ENCODE peak calls at places on chromosomes 13 and 19, in five cellular contexts. One of them, this sample, is unnamed.

GRCh38 chr13:79225487-79226232 is 180.4 kb downstream of the RBM26 start:
- DNase-seq in HAP-1: no peak
- DNase-seq in cardiac fibroblast: no peak
- DNase-seq in right cardiac atrium: no peak
- DNase-seq in OCI-LY7: no peak
- DNase-seq in this sample: no peak

GRCh38 chr19:8611890-8612806 is 1.6 kb upstream of the ADAMTS10 start:
- DNase-seq in OCI-LY7: no peak
- DNase-seq in cardiac fibroblast: peak; percentile 84
- DNase-seq in HAP-1: no peak
- DNase-seq in right cardiac atrium: peak; percentile 89
- DNase-seq in this sample: peak; percentile 71

GRCh38 chr13:20424959-20425358 is 100.7 kb downstream of the CRYL1 start:
- DNase-seq in OCI-LY7: no peak
- DNase-seq in cardiac fibroblast: peak; percentile 16
- DNase-seq in right cardiac atrium: no peak
- DNase-seq in HAP-1: no peak
- DNase-seq in this sample: no peak

GRCh38 chr19:38917516-38917915 is 5.5 kb upstream of the CCER2 start:
- DNase-seq in HAP-1: no peak
- DNase-seq in OCI-LY7: no peak
- DNase-seq in right cardiac atrium: no peak
- DNase-seq in cardiac fibroblast: no peak
- DNase-seq in this sample: no peak

GRCh38 chr19:8196271-8196908 is 12.8 kb upstream of the CERS4 start:
- DNase-seq in cardiac fibroblast: no peak
- DNase-seq in right cardiac atrium: no peak
- DNase-seq in HAP-1: no peak
- DNase-seq in OCI-LY7: peak; percentile 58
- DNase-seq in this sample: no peak

GRCh38 chr19:31170046-31170445 is 179.2 kb downstream of the TSHZ3 start:
- DNase-seq in OCI-LY7: no peak
- DNase-seq in cardiac fibroblast: no peak
- DNase-seq in HAP-1: no peak
- DNase-seq in right cardiac atrium: no peak
- DNase-seq in this sample: no peak

GRCh38 chr19:41934849-41935374 is 6.7 kb upstream of the ERFL start:
- DNase-seq in HAP-1: peak; percentile 56
- DNase-seq in cardiac fibroblast: peak; percentile 58
- DNase-seq in OCI-LY7: peak; percentile 85
- DNase-seq in right cardiac atrium: peak; percentile 59
- DNase-seq in this sample: peak; percentile 48

GRCh38 chr13:40626977-40627376 is 39.5 kb downstream of the FOXO1 start:
- DNase-seq in cardiac fibroblast: no peak
- DNase-seq in right cardiac atrium: no peak
- DNase-seq in OCI-LY7: no peak
- DNase-seq in HAP-1: no peak
- DNase-seq in this sample: no peak

GRCh38 chr13:103203750-103204330 is 137.6 kb upstream of the SLC10A2 start:
- DNase-seq in cardiac fibroblast: no peak
- DNase-seq in HAP-1: no peak
- DNase-seq in right cardiac atrium: no peak
- DNase-seq in OCI-LY7: no peak
- DNase-seq in this sample: no peak

GRCh38 chr13:52848455-52849190 is at the start of gene PCDH8:
- DNase-seq in right cardiac atrium: no peak
- DNase-seq in HAP-1: no peak
- DNase-seq in cardiac fibroblast: no peak
- DNase-seq in OCI-LY7: no peak
- DNase-seq in this sample: no peak

GRCh38 chr13:107851670-107852460 is 363.5 kb downstream of the LIG4 start:
- DNase-seq in HAP-1: no peak
- DNase-seq in right cardiac atrium: no peak
- DNase-seq in cardiac fibroblast: no peak
- DNase-seq in OCI-LY7: no peak
- DNase-seq in this sample: no peak

GRCh38 chr19:15717781-15718180 is 10.0 kb upstream of the OR10H2 start:
- DNase-seq in OCI-LY7: no peak
- DNase-seq in right cardiac atrium: no peak
- DNase-seq in HAP-1: no peak
- DNase-seq in cardiac fibroblast: no peak
- DNase-seq in this sample: no peak

GRCh38 chr13:78631077-78631476 is 27.7 kb upstream of the POU4F1 start:
- DNase-seq in cardiac fibroblast: no peak
- DNase-seq in right cardiac atrium: no peak
- DNase-seq in OCI-LY7: no peak
- DNase-seq in HAP-1: no peak
- DNase-seq in this sample: no peak

GRCh38 chr19:6528544-6529121 is 2.2 kb upstream of the TNFSF9 start:
- DNase-seq in HAP-1: no peak
- DNase-seq in right cardiac atrium: peak; percentile 64
- DNase-seq in cardiac fibroblast: peak; percentile 52
- DNase-seq in OCI-LY7: peak; percentile 82
- DNase-seq in this sample: peak; percentile 28

GRCh38 chr13:114234266-114234644 is 442 bp upstream of the CDC16 start:
- DNase-seq in right cardiac atrium: no peak
- DNase-seq in cardiac fibroblast: no peak
- DNase-seq in HAP-1: no peak
- DNase-seq in OCI-LY7: no peak
- DNase-seq in this sample: no peak

GRCh38 chr19:44925114-44925891 is 10.9 kb downstream of the APOC1 start:
- DNase-seq in HAP-1: no peak
- DNase-seq in right cardiac atrium: peak; percentile 87
- DNase-seq in OCI-LY7: no peak
- DNase-seq in cardiac fibroblast: peak; percentile 95
- DNase-seq in this sample: peak; percentile 49

GRCh38 chr13:29849071-29849541 is 1.3 kb downstream of the UBL3 start:
- DNase-seq in right cardiac atrium: no peak
- DNase-seq in cardiac fibroblast: peak; percentile 22
- DNase-seq in OCI-LY7: peak; percentile 44
- DNase-seq in HAP-1: peak; percentile 39
- DNase-seq in this sample: no peak

GRCh38 chr13:44103721-44104490 is 224.2 kb downstream of the LACC1 start:
- DNase-seq in right cardiac atrium: no peak
- DNase-seq in HAP-1: no peak
- DNase-seq in cardiac fibroblast: no peak
- DNase-seq in OCI-LY7: no peak
- DNase-seq in this sample: no peak

GRCh38 chr13:24670927-24671326 is 9.3 kb upstream of the ATP12A start:
- DNase-seq in HAP-1: peak; percentile 59
- DNase-seq in cardiac fibroblast: peak; percentile 11
- DNase-seq in OCI-LY7: peak; percentile 73
- DNase-seq in right cardiac atrium: no peak
- DNase-seq in this sample: no peak

GRCh38 chr19:46924874-46925547 is 64.2 kb downstream of the ARHGAP35 start:
- DNase-seq in HAP-1: no peak
- DNase-seq in OCI-LY7: peak; percentile 49
- DNase-seq in cardiac fibroblast: no peak
- DNase-seq in right cardiac atrium: no peak
- DNase-seq in this sample: peak; percentile 43

GRCh38 chr13:114161644-114162532 is 17.2 kb upstream of the CFAP97D2 start:
- DNase-seq in cardiac fibroblast: peak; percentile 82
- DNase-seq in HAP-1: no peak
- DNase-seq in OCI-LY7: no peak
- DNase-seq in right cardiac atrium: peak; percentile 56
- DNase-seq in this sample: peak; percentile 44

GRCh38 chr13:34748078-34748477 is 194.0 kb upstream of the NBEA start:
- DNase-seq in HAP-1: no peak
- DNase-seq in OCI-LY7: no peak
- DNase-seq in right cardiac atrium: peak; percentile 71
- DNase-seq in cardiac fibroblast: peak; percentile 99
- DNase-seq in this sample: peak; percentile 64

GRCh38 chr13:34749046-34749445 is 193.0 kb upstream of the NBEA start:
- DNase-seq in HAP-1: no peak
- DNase-seq in right cardiac atrium: no peak
- DNase-seq in OCI-LY7: no peak
- DNase-seq in cardiac fibroblast: no peak
- DNase-seq in this sample: no peak

GRCh38 chr13:34750078-34750703 is 191.9 kb upstream of the NBEA start:
- DNase-seq in cardiac fibroblast: peak; percentile 62
- DNase-seq in right cardiac atrium: peak; percentile 50
- DNase-seq in OCI-LY7: no peak
- DNase-seq in HAP-1: no peak
- DNase-seq in this sample: peak; percentile 69

GRCh38 chr13:34747507-34747906 is 194.6 kb upstream of the NBEA start:
- DNase-seq in OCI-LY7: no peak
- DNase-seq in cardiac fibroblast: peak; percentile 27
- DNase-seq in HAP-1: no peak
- DNase-seq in right cardiac atrium: peak; percentile 20
- DNase-seq in this sample: no peak

DNA sequence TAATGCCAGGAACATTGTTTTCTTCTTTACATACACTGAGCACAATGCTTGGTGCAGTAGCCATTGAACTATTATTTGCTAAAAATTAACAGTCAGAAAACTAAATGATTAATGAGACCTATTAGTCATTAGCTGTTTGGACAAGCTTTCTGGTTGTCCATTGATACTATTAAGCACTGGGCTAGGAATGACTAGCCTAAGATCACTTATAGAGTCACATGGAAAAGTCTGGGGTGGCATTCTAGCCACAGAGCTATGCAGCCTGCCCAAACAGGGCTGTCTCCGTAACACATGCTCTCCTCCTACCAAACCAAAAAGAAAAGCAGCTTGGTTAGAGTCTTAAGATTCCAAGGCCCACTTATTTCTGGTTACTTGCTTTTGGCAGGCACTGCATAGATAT is 193.5 kb upstream of the NBEA start:
- DNase-seq in cardiac fibroblast: peak; percentile 41
- DNase-seq in OCI-LY7: no peak
- DNase-seq in HAP-1: no peak
- DNase-seq in right cardiac atrium: no peak
- DNase-seq in this sample: no peak
- H3K4me3 ChIP-seq in cardiac fibroblast: no peak overlapping the region
- H3K4me3 ChIP-seq in OCI-LY7: no peak overlapping the region
- H3K4me3 ChIP-seq in HAP-1: no peak overlapping the region
- H3K4me3 ChIP-seq in right cardiac atrium: no peak overlapping the region
- H3K4me3 ChIP-seq in this sample: no peak overlapping the region

GRCh38 chr13:51479199-51479523 is 26.3 kb upstream of the INTS6 start:
- DNase-seq in HAP-1: no peak
- DNase-seq in cardiac fibroblast: peak; percentile 26
- DNase-seq in OCI-LY7: no peak
- DNase-seq in right cardiac atrium: no peak
- DNase-seq in this sample: no peak
- H3K4me3 ChIP-seq in HAP-1: no peak overlapping the region
- H3K4me3 ChIP-seq in cardiac fibroblast: no peak overlapping the region
- H3K4me3 ChIP-seq in OCI-LY7: no peak overlapping the region
- H3K4me3 ChIP-seq in right cardiac atrium: no peak overlapping the region
- H3K4me3 ChIP-seq in this sample: no peak overlapping the region

GRCh38 chr19:19517235-19517619 is 1.2 kb downstream of the NDUFA13 start:
- DNase-seq in OCI-LY7: no peak
- DNase-seq in HAP-1: no peak
- DNase-seq in cardiac fibroblast: no peak
- DNase-seq in right cardiac atrium: no peak
- DNase-seq in this sample: no peak
- H3K4me3 ChIP-seq in OCI-LY7: peak overlapping the region; percentile 90
- H3K4me3 ChIP-seq in HAP-1: peak overlapping the region; percentile 82
- H3K4me3 ChIP-seq in cardiac fibroblast: peak overlapping the region; percentile 85
- H3K4me3 ChIP-seq in right cardiac atrium: peak overlapping the region; percentile 79
- H3K4me3 ChIP-seq in this sample: no peak overlapping the region

GRCh38 chr19:1256646-1257474 is 8.5 kb downstream of the MIDN start:
- DNase-seq in OCI-LY7: no peak
- DNase-seq in cardiac fibroblast: no peak
- DNase-seq in HAP-1: no peak
- DNase-seq in right cardiac atrium: no peak
- DNase-seq in this sample: no peak

GRCh38 chr19:1257475-1258160 is 9.2 kb downstream of the MIDN start:
- DNase-seq in OCI-LY7: no peak
- DNase-seq in cardiac fibroblast: no peak
- DNase-seq in right cardiac atrium: no peak
- DNase-seq in HAP-1: no peak
- DNase-seq in this sample: no peak

GRCh38 chr19:1258707-1259205 is 10.4 kb downstream of the MIDN start:
- DNase-seq in OCI-LY7: peak; percentile 46
- DNase-seq in HAP-1: no peak
- DNase-seq in cardiac fibroblast: no peak
- DNase-seq in right cardiac atrium: no peak
- DNase-seq in this sample: no peak

GRCh38 chr19:1259206-1259872 is 9.8 kb upstream of the CIRBP start:
- DNase-seq in right cardiac atrium: peak; percentile 88
- DNase-seq in OCI-LY7: peak; percentile 79
- DNase-seq in cardiac fibroblast: peak; percentile 82
- DNase-seq in HAP-1: no peak
- DNase-seq in this sample: peak; percentile 76

GRCh38 chr19:1258161-1258492 is 9.7 kb downstream of the MIDN start:
- DNase-seq in cardiac fibroblast: no peak
- DNase-seq in HAP-1: no peak
- DNase-seq in right cardiac atrium: no peak
- DNase-seq in OCI-LY7: no peak
- DNase-seq in this sample: no peak
- H3K4me3 ChIP-seq in cardiac fibroblast: no peak overlapping the region
- H3K4me3 ChIP-seq in HAP-1: no peak overlapping the region
- H3K4me3 ChIP-seq in right cardiac atrium: no peak overlapping the region
- H3K4me3 ChIP-seq in OCI-LY7: peak overlapping the region; percentile 78
- H3K4me3 ChIP-seq in this sample: no peak overlapping the region

DNA sequence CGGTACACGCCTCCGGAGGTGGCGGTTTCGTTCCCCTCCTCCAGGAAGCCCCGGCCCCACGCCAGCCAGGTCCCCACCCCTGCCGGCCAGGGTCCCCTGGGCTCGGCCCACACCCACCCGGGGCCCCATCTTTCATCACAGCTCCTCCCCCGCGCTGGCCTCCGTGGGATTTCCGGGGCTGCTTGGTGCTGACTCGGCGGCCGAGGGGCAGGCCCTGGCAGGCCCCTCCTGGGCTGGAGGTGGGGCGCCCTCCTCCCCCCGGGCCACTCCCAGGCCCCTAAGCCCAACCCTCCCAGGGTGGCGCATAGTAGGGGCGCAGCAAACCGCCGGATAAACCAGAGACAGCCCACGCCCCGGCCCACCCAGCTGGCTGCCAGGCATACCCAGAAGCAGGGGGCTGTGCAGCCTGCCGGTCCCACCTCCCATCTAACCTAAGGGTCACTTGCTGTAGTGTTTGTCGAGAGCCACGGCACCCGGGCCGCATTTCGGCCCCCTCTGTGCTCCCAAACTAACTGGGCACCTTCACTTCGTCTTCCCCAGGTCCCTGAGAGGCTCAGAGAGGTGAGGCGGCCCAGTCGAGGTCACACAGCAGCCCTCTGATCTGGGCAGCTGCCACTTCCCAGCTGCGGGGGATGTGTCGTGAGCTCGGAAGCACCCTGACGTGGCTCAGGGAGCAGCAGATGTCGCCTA is 6.6 kb downstream of the ZBTB7A start:
- DNase-seq in HAP-1: no peak
- DNase-seq in right cardiac atrium: peak; percentile 84
- DNase-seq in cardiac fibroblast: peak; percentile 63
- DNase-seq in OCI-LY7: peak; percentile 32
- DNase-seq in this sample: peak; percentile 90
- H3K4me3 ChIP-seq in HAP-1: no peak overlapping the region
- H3K4me3 ChIP-seq in right cardiac atrium: no peak overlapping the region
- H3K4me3 ChIP-seq in cardiac fibroblast: peak overlapping the region; percentile 41
- H3K4me3 ChIP-seq in OCI-LY7: peak overlapping the region; percentile 98
- H3K4me3 ChIP-seq in this sample: peak overlapping the region; percentile 10

GRCh38 chr19:58456111-58456510 is 4.7 kb downstream of the ZNF324B start:
- DNase-seq in right cardiac atrium: no peak
- DNase-seq in OCI-LY7: no peak
- DNase-seq in cardiac fibroblast: no peak
- DNase-seq in HAP-1: no peak
- DNase-seq in this sample: no peak
- H3K4me3 ChIP-seq in right cardiac atrium: no peak overlapping the region
- H3K4me3 ChIP-seq in OCI-LY7: no peak overlapping the region
- H3K4me3 ChIP-seq in cardiac fibroblast: no peak overlapping the region
- H3K4me3 ChIP-seq in HAP-1: no peak overlapping the region
- H3K4me3 ChIP-seq in this sample: no peak overlapping the region

GRCh38 chr13:98496239-98496668 is 80.7 kb downstream of the STK24 start:
- DNase-seq in HAP-1: no peak
- DNase-seq in right cardiac atrium: peak; percentile 60
- DNase-seq in OCI-LY7: no peak
- DNase-seq in cardiac fibroblast: no peak
- DNase-seq in this sample: no peak
- H3K4me3 ChIP-seq in HAP-1: no peak overlapping the region
- H3K4me3 ChIP-seq in right cardiac atrium: no peak overlapping the region
- H3K4me3 ChIP-seq in OCI-LY7: no peak overlapping the region
- H3K4me3 ChIP-seq in cardiac fibroblast: no peak overlapping the region
- H3K4me3 ChIP-seq in this sample: no peak overlapping the region

This sample was measured in uterus.